ENCODE peak calls at places on chromosomes 2 and 18, in seven cellular contexts. D, P, L, X, M, B and T are unnamed samples.

GRCh38 chr2:188984680-188985079 is 10.5 kb downstream of the COL3A1 start:
- DNase-seq in B (no peak), L (peak), P (no peak), M (no peak), D (no peak), X (no peak), T (no peak)

GRCh38 chr2:23418490-23418911 is 33.5 kb downstream of the KLHL29 start:
- DNase-seq in D (no peak), X (no peak), L (peak), B (no peak), P (no peak), M (no peak), T (no peak)

GRCh38 chr2:238220892-238221521 is 17.5 kb upstream of the ILKAP start:
- DNase-seq in P (no peak), B (peak), D (no peak), M (no peak), L (peak), X (no peak), T (no peak)

GRCh38 chr2:220504890-220505564 is 877.6 kb downstream of the SLC4A3 start:
- DNase-seq in M (no peak), X (no peak), P (no peak), L (peak), D (peak), B (no peak), T (no peak)

GRCh38 chr18:33014060-33014796 is 241.4 kb upstream of the KLHL14 start:
- DNase-seq in B (no peak), M (no peak), D (no peak), P (no peak), X (no peak), L (no peak), T (no peak)

GRCh38 chr2:110125292-110125691 is 9.7 kb upstream of the MALL start:
- DNase-seq in D (no peak), P (no peak), B (no peak), M (no peak), L (peak), X (no peak), T (no peak)

GRCh38 chr2:205290299-205290698 is 392.0 kb upstream of the NRP2 start:
- DNase-seq in D (no peak), M (no peak), B (no peak), L (no peak), P (no peak), X (no peak), T (no peak)

GRCh38 chr2:232204457-232204931 is 174.1 kb upstream of the ALPP start:
- DNase-seq in D (no peak), B (no peak), P (no peak), M (no peak), L (peak), X (no peak), T (no peak)

GRCh38 chr18:42039396-42039795 is 84.4 kb downstream of the PIK3C3 start:
- DNase-seq in M (no peak), D (no peak), L (no peak), B (no peak), X (no peak), P (no peak), T (no peak)

GRCh38 chr2:232420463-232421188 is 14.0 kb downstream of the ALPG start:
- DNase-seq in M (no peak), P (peak), L (peak), D (peak), X (peak), B (no peak), T (no peak)